ENCODE peak calls at places on chromosomes 5 and 9, in four cellular contexts. One of them, this sample, is unnamed.
A peak's percentile ranks its signal among the peaks of the same experiment; 100 is the strongest.

GRCh38 chr9:20620658-20621552 is 1.4 kb downstream of the MLLT3 start:
- DNase-seq in HepG2: no peak
- DNase-seq in GM12878: no peak
- DNase-seq in K562: no peak
- DNase-seq in this sample: peak; percentile 23

GRCh38 chr5:173648308-173648866 is 31.9 kb upstream of the BOD1 start:
- DNase-seq in HepG2: no peak
- DNase-seq in GM12878: no peak
- DNase-seq in K562: no peak
- DNase-seq in this sample: no peak

GRCh38 chr9:107213561-107214028 is 69.5 kb upstream of the RAD23B start:
- DNase-seq in HepG2: peak; percentile 78
- DNase-seq in GM12878: peak; percentile 76
- DNase-seq in K562: peak; percentile 16
- DNase-seq in this sample: peak; percentile 83

GRCh38 chr5:39623291-39623865 is 198.6 kb upstream of the DAB2 start:
- DNase-seq in HepG2: no peak
- DNase-seq in GM12878: no peak
- DNase-seq in K562: no peak
- DNase-seq in this sample: no peak

GRCh38 chr5:171673328-171673727 is 112.3 kb upstream of the SMIM23 start:
- DNase-seq in HepG2: no peak
- DNase-seq in GM12878: no peak
- DNase-seq in K562: no peak
- DNase-seq in this sample: no peak

GRCh38 chr9:70046274-70047070 is 2.8 kb downstream of the MAMDC2 start:
- DNase-seq in HepG2: no peak
- DNase-seq in GM12878: no peak
- DNase-seq in K562: no peak
- DNase-seq in this sample: no peak

GRCh38 chr5:121974261-121974660 is 12.5 kb downstream of the SRFBP1 start:
- DNase-seq in HepG2: no peak
- DNase-seq in GM12878: no peak
- DNase-seq in K562: no peak
- DNase-seq in this sample: no peak

GRCh38 chr9:131633491-131634031 is 88.2 kb downstream of the PRRT1B start:
- DNase-seq in HepG2: no peak
- DNase-seq in GM12878: no peak
- DNase-seq in K562: no peak
- DNase-seq in this sample: no peak

GRCh38 chr5:53010819-53011218 is 21.7 kb downstream of the ITGA2 start:
- DNase-seq in HepG2: no peak
- DNase-seq in GM12878: no peak
- DNase-seq in K562: no peak
- DNase-seq in this sample: no peak

GRCh38 chr5:76693141-76693540 is 22.8 kb upstream of the F2R start:
- DNase-seq in HepG2: no peak
- DNase-seq in GM12878: no peak
- DNase-seq in K562: no peak
- DNase-seq in this sample: no peak

GRCh38 chr5:37834542-37835399 is 5.1 kb downstream of the GDNF start:
- DNase-seq in HepG2: no peak
- DNase-seq in GM12878: no peak
- DNase-seq in K562: no peak
- DNase-seq in this sample: no peak

GRCh38 chr9:93009337-93010015 is 49.0 kb upstream of the SUSD3 start:
- DNase-seq in HepG2: no peak
- DNase-seq in GM12878: no peak
- DNase-seq in K562: no peak
- DNase-seq in this sample: no peak

GRCh38 chr9:121299467-121300282 is 31.7 kb downstream of the GSN start:
- DNase-seq in HepG2: no peak
- DNase-seq in GM12878: no peak
- DNase-seq in K562: no peak
- DNase-seq in this sample: no peak

GRCh38 chr5:180291234-180291940 is 496 bp downstream of the MAPK9 start:
- DNase-seq in HepG2: no peak
- DNase-seq in GM12878: no peak
- DNase-seq in K562: peak; percentile 64
- DNase-seq in this sample: no peak

GRCh38 chr5:129664336-129664937 is 83.5 kb upstream of the MINAR2 start:
- DNase-seq in HepG2: peak; percentile 17
- DNase-seq in GM12878: no peak
- DNase-seq in K562: peak; percentile 8
- DNase-seq in this sample: peak; percentile 13

GRCh38 chr9:132630811-132631210 is 39.0 kb downstream of the DDX31 start:
- DNase-seq in HepG2: no peak
- DNase-seq in GM12878: no peak
- DNase-seq in K562: no peak
- DNase-seq in this sample: no peak

GRCh38 chr5:143023447-143024096 is 253.4 kb downstream of the ARHGAP26 start:
- DNase-seq in HepG2: no peak
- DNase-seq in GM12878: peak; percentile 87
- DNase-seq in K562: no peak
- DNase-seq in this sample: no peak

GRCh38 chr5:111735829-111736228 is 21.2 kb downstream of the NREP start:
- DNase-seq in HepG2: no peak
- DNase-seq in GM12878: no peak
- DNase-seq in K562: no peak
- DNase-seq in this sample: no peak

GRCh38 chr9:95433096-95433852 is 83.5 kb downstream of the PTCH1 start:
- DNase-seq in HepG2: no peak
- DNase-seq in GM12878: no peak
- DNase-seq in K562: no peak
- DNase-seq in this sample: no peak

GRCh38 chr5:42553461-42553860 is 130.2 kb downstream of the GHR start:
- DNase-seq in HepG2: no peak
- DNase-seq in GM12878: no peak
- DNase-seq in K562: no peak
- DNase-seq in this sample: no peak

GRCh38 chr5:155017610-155018009 is 4.1 kb downstream of the KIF4B start:
- DNase-seq in HepG2: no peak
- DNase-seq in GM12878: no peak
- DNase-seq in K562: no peak
- DNase-seq in this sample: no peak

GRCh38 chr5:68344447-68345111 is 129.0 kb downstream of the PIK3R1 start:
- DNase-seq in HepG2: no peak
- DNase-seq in GM12878: no peak
- DNase-seq in K562: peak; percentile 78
- DNase-seq in this sample: peak; percentile 44

GRCh38 chr9:536597-537511 is 304.6 kb upstream of the DMRT1 start:
- DNase-seq in HepG2: no peak
- DNase-seq in GM12878: no peak
- DNase-seq in K562: no peak
- DNase-seq in this sample: no peak

GRCh38 chr9:136678034-136678433 is 9.2 kb downstream of the AGPAT2 start:
- DNase-seq in HepG2: no peak
- DNase-seq in GM12878: no peak
- DNase-seq in K562: no peak
- DNase-seq in this sample: no peak

GRCh38 chr9:136676920-136677686 is 10.2 kb downstream of the AGPAT2 start:
- DNase-seq in HepG2: no peak
- DNase-seq in GM12878: no peak
- DNase-seq in K562: no peak
- DNase-seq in this sample: no peak

GRCh38 chr9:136674786-136675349 is 12.2 kb downstream of the EGFL7 start:
- DNase-seq in HepG2: peak; percentile 82
- DNase-seq in GM12878: no peak
- DNase-seq in K562: peak; percentile 75
- DNase-seq in this sample: no peak

GRCh38 chr9:136675477-136676296 is 11.6 kb downstream of the AGPAT2 start:
- DNase-seq in HepG2: no peak
- DNase-seq in GM12878: no peak
- DNase-seq in K562: no peak
- DNase-seq in this sample: no peak

DNA sequence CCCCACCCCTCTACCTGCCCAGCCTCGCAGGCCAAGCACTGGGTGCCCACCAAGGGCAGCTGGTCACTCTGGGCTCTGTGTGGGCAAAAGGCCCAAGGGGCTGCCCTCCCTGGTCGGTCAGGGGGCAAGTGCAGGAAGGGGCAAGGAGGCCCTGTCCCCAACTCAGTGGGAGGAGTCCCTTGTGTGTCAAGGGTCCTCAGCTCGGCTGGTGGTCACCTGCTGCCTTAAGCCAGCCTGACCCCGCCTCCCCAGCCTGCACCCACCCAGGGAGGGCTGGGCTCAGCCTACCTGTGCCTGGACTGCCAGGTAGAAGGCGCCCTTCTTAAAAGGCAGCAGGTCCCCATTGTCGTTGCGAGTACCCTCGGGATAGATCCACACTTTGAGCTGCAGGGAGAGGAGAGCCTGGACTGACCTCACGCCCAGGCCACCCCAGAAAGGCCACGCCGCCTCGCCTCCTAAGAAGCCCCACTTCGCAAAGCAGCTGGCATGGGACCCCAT is 10.9 kb downstream of the AGPAT2 start:
- DNase-seq in HepG2: no peak
- DNase-seq in GM12878: no peak
- DNase-seq in K562: no peak
- DNase-seq in this sample: no peak
- TF ChIP-seq POLR2A in HepG2: no peak
- TF ChIP-seq POLR2A in GM12878: no peak
- TF ChIP-seq POLR2A in K562: no peak
- TF ChIP-seq POLR2A in this sample: no peak

GRCh38 chr5:90022711-90023053 is 386.9 kb downstream of the CETN3 start:
- DNase-seq in HepG2: no peak
- DNase-seq in GM12878: no peak
- DNase-seq in K562: no peak
- DNase-seq in this sample: no peak
- TF ChIP-seq JUNB in HepG2: no peak
- TF ChIP-seq JUNB in GM12878: no peak
- TF ChIP-seq JUNB in K562: no peak
- TF ChIP-seq JUNB in this sample: no peak

GRCh38 chr5:388266-389196 is 54.4 kb upstream of the EXOC3 start:
- DNase-seq in HepG2: no peak
- DNase-seq in GM12878: no peak
- DNase-seq in K562: no peak
- DNase-seq in this sample: no peak
- TF ChIP-seq POLR2A in HepG2: no peak
- TF ChIP-seq POLR2A in GM12878: peak; percentile 35
- TF ChIP-seq POLR2A in K562: no peak
- TF ChIP-seq POLR2A in this sample: no peak

DNA sequence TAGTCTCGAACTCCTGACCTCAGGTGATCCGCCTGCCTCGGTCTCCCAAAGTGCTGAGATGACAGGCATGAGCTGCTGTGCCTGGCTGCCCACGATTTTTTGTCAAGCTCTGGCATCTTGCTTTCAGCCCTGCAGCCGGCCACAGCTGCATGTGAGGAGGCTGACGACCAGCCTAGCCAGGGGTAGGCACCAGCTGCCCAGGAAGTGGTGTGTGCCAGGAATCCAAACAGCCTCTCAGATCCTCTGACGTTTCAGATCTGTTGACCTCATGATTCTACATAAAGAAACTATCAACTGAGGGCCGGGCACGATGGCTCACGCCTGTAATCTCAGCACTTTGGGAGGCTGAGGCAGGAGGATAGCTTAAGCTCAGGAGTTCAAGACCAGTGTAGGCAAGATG is 19.0 kb downstream of the DYNC2I2 start:
- DNase-seq in HepG2: no peak
- DNase-seq in GM12878: no peak
- DNase-seq in K562: no peak
- DNase-seq in this sample: no peak
- TF ChIP-seq JUNB in HepG2: no peak
- TF ChIP-seq JUNB in GM12878: no peak
- TF ChIP-seq JUNB in K562: no peak
- TF ChIP-seq JUNB in this sample: no peak

GRCh38 chr5:139445325-139446170 is 6.2 kb upstream of the DNAJC18 start:
- DNase-seq in HepG2: no peak
- DNase-seq in GM12878: no peak
- DNase-seq in K562: no peak
- DNase-seq in this sample: no peak

GRCh38 chr5:139443766-139444473 is 4.6 kb upstream of the DNAJC18 start:
- DNase-seq in HepG2: no peak
- DNase-seq in GM12878: no peak
- DNase-seq in K562: no peak
- DNase-seq in this sample: no peak

GRCh38 chr5:139451878-139452660 is 10.5 kb downstream of the ECSCR start:
- DNase-seq in HepG2: no peak
- DNase-seq in GM12878: no peak
- DNase-seq in K562: no peak
- DNase-seq in this sample: no peak

GRCh38 chr5:139451176-139451575 is 11.4 kb downstream of the ECSCR start:
- DNase-seq in HepG2: no peak
- DNase-seq in GM12878: no peak
- DNase-seq in K562: no peak
- DNase-seq in this sample: no peak

GRCh38 chr5:139446956-139447779 is 7.8 kb upstream of the DNAJC18 start:
- DNase-seq in HepG2: no peak
- DNase-seq in GM12878: peak; percentile 87
- DNase-seq in K562: no peak
- DNase-seq in this sample: no peak
- TF ChIP-seq POLR2A in HepG2: no peak
- TF ChIP-seq POLR2A in GM12878: no peak
- TF ChIP-seq POLR2A in K562: no peak
- TF ChIP-seq POLR2A in this sample: no peak

GRCh38 chr5:65876970-65877369 is 49.4 kb upstream of the ERBIN start:
- DNase-seq in HepG2: no peak
- DNase-seq in GM12878: no peak
- DNase-seq in K562: no peak
- DNase-seq in this sample: no peak
- TF ChIP-seq JUNB in HepG2: no peak
- TF ChIP-seq JUNB in GM12878: no peak
- TF ChIP-seq JUNB in K562: no peak
- TF ChIP-seq JUNB in this sample: no peak

GRCh38 chr5:169980418-169981053 is at the start of gene INSYN2B:
- DNase-seq in HepG2: peak; percentile 39
- DNase-seq in GM12878: no peak
- DNase-seq in K562: peak; percentile 71
- DNase-seq in this sample: peak; percentile 86
- TF ChIP-seq POLR2A in HepG2: no peak
- TF ChIP-seq POLR2A in GM12878: no peak
- TF ChIP-seq POLR2A in K562: no peak
- TF ChIP-seq POLR2A in this sample: no peak